ENCODE peak calls at places on chromosomes 12 and 14, in four cellular contexts. S, G, M and E are unnamed samples.

GRCh38 chr14:93970589-93970966 is 5.8 kb downstream of the ASB2 start:
- DNase-seq in S (no peak), G (peak; percentile 13), M (no peak), E (peak; percentile 46)

GRCh38 chr12:34223640-34224039 is 201.3 kb downstream of the ALG10 start:
- DNase-seq in S (no peak), G (no peak), M (no peak), E (no peak)

GRCh38 chr12:115204957-115205754 is 521.2 kb upstream of the TBX3 start:
- DNase-seq in S (no peak), G (peak; percentile 69), M (no peak), E (peak; percentile 45)

GRCh38 chr12:120742207-120742536 is 16.5 kb downstream of the ACADS start:
- DNase-seq in S (no peak), G (no peak), M (no peak), E (no peak)

GRCh38 chr12:117727301-117727700 is 241.5 kb downstream of the KSR2 start:
- DNase-seq in S (no peak), G (no peak), M (no peak), E (no peak)

GRCh38 chr14:99041141-99041819 is 230.7 kb downstream of the BCL11B start:
- DNase-seq in S (no peak), G (no peak), M (no peak), E (no peak)

GRCh38 chr12:131711551-131712205 is 788 bp downstream of the SFSWAP start:
- DNase-seq in S (no peak), G (no peak), M (no peak), E (peak; percentile 17)

GRCh38 chr12:57887631-57888406 is 41.3 kb upstream of the CTDSP2 start:
- DNase-seq in S (peak; percentile 19), G (peak; percentile 50), M (no peak), E (peak; percentile 53)

GRCh38 chr14:65356327-65356836 is 56.1 kb upstream of the FUT8 start:
- DNase-seq in S (no peak), G (peak; percentile 93), M (no peak), E (peak; percentile 98)

GRCh38 chr12:123113038-123113437 is 37.9 kb downstream of the PITPNM2 start:
- DNase-seq in S (no peak), G (no peak), M (no peak), E (no peak)

GRCh38 chr14:38042356-38042755 is 165.3 kb upstream of the SSTR1 start:
- DNase-seq in S (no peak), G (peak; percentile 41), M (no peak), E (peak; percentile 1)

GRCh38 chr14:27995688-27996087 is 770.9 kb upstream of the FOXG1 start:
- DNase-seq in S (no peak), G (no peak), M (no peak), E (peak; percentile 14)

GRCh38 chr12:13193403-13194100 is 3.0 kb upstream of the EMP1 start:
- DNase-seq in S (no peak), G (no peak), M (no peak), E (no peak)

GRCh38 chr12:11834104-11834812 is 184.8 kb downstream of the ETV6 start:
- DNase-seq in S (no peak), G (peak; percentile 52), M (no peak), E (peak; percentile 39)

GRCh38 chr12:105552056-105552455 is 221.6 kb downstream of the C12orf75 start:
- DNase-seq in S (no peak), G (no peak), M (no peak), E (no peak)
- TF ChIP-seq CTCF in S (no peak), G (no peak), M (no peak), E (no peak)

GRCh38 chr14:87002831-87003230 is 990.2 kb downstream of the GALC start:
- DNase-seq in S (no peak), G (no peak), M (no peak), E (no peak)
- TF ChIP-seq CTCF in S (no peak), G (no peak), M (no peak), E (no peak)

GRCh38 chr12:59650594-59651229 is 54.9 kb downstream of the SLC16A7 start:
- DNase-seq in S (no peak), G (peak; percentile 37), M (no peak), E (no peak)
- TF ChIP-seq CTCF in S (no peak), G (peak; percentile 3), M (no peak), E (no peak)

GRCh38 chr14:75307700-75308379 is 29.2 kb downstream of the FOS start:
- DNase-seq in S (peak; percentile 94), G (peak; percentile 87), M (no peak), E (peak; percentile 84)

GRCh38 chr14:75310295-75311059 is 31.8 kb downstream of the FOS start:
- DNase-seq in S (peak; percentile 78), G (peak; percentile 94), M (no peak), E (peak; percentile 45)

GRCh38 chr14:75301666-75302325 is 23.2 kb downstream of the FOS start:
- DNase-seq in S (no peak), G (peak; percentile 72), M (no peak), E (no peak)

GRCh38 chr14:75303415-75303814 is 24.8 kb downstream of the FOS start:
- DNase-seq in S (peak; percentile 49), G (peak; percentile 84), M (no peak), E (peak; percentile 76)

DNA sequence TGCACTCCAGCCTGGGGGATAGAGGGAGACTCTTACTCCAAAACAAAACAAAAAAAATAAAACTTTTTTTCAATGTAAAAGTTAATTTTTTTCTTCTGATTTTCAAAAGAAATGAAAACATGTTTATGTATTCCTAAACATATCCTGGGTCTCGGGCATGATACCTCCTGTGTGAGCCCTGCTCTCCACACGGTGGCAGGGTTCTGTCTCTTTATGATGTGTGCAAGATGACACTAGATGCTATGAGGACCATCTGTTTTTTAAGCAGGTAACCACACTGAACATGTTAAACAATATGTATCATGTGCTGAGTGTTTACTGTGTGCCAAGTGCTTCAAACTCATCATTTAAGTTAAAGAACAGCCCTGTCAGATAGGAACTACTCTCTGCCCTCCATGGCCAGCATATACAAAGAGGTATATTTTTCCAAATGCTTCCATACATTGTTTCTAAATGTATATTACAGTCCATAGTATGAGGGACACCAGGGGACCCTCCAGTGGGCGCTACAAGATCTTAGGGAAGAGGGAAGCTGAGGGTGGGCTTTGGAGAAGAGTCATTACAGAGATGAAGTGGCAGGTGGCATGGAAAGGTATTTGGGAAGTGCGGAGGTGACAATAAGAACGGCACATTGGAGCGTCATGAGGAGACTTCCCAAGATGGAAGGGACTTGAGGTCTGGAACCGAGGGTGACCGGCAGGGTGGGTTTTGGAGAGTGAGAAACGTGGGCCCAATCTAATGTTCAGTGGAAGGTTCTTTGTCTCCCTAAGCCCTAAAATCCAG is 28.5 kb downstream of the FOS start:
- DNase-seq in S (no peak), G (peak; percentile 37), M (no peak), E (peak; percentile 52)
- TF ChIP-seq CTCF in S (no peak), G (peak; percentile 28), M (peak; percentile 49), E (peak; percentile 64)

GRCh38 chr14:45201908-45202307 is 51.1 kb downstream of the MIS18BP1 start:
- DNase-seq in S (peak; percentile 33), G (peak; percentile 44), M (no peak), E (peak; percentile 28)
- TF ChIP-seq CTCF in S (no peak), G (peak; percentile 34), M (peak; percentile 31), E (peak; percentile 48)

DNA sequence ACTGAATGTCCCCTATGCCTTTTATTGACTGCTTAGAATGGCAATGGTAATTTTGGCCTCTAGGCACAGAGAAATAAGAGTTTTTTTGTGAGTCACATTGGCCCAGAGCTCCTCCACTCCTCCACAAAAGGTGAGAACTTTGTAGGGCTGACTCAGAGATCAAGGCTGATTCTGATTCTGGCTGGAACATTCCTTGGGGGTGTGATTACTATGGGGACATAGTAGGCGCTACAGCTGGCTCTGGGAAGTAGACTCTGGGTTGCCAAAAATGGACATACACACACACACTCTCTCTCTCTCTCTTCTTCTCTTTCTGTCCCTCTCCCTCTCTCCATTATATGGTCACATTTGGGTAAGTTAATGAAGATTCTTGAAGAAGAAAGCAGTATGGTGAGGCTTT is 174.6 kb upstream of the DDHD1 start:
- DNase-seq in S (no peak), G (peak; percentile 92), M (no peak), E (peak; percentile 88)
- TF ChIP-seq CTCF in S (no peak), G (peak; percentile 14), M (no peak), E (no peak)

DNA sequence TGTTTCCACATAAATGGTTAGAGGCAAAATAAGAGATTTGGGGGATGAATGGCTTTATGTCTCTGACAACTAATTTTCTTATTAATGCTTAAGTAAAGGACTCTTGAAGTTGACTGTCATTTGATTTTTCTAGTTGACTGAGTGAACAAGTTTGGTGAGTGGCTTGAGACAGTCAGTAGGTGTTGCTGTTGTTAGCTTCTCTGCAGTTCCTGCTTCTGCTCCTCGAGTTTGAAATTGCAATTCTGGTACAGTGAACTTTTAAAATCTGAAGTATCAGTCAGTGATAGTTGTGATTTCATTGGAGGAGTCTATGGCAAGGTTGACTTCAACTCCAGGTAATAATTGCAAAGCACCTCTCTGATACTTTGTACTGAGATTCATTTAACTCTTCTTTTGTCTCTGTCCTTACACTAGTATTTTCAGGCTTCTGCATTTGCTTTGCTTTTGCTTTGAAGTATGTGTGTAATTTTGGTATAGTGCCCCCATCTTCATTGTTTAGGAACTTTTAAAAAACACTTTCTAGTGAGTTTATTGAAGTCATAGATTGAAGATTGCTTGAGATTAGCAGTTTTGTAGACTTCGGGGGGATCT is 415.5 kb downstream of the PCNX1 start:
- DNase-seq in S (no peak), G (peak; percentile 81), M (peak; percentile 35), E (peak; percentile 68)
- TF ChIP-seq CTCF in S (no peak), G (peak; percentile 61), M (peak; percentile 57), E (peak; percentile 76)

GRCh38 chr14:42112108-42112507 is 505.4 kb downstream of the LRFN5 start:
- DNase-seq in S (no peak), G (peak; percentile 27), M (no peak), E (peak; percentile 67)

GRCh38 chr14:42113358-42114070 is 506.8 kb downstream of the LRFN5 start:
- DNase-seq in S (no peak), G (no peak), M (no peak), E (no peak)

GRCh38 chr14:42111355-42111754 is 504.7 kb downstream of the LRFN5 start:
- DNase-seq in S (no peak), G (no peak), M (no peak), E (peak; percentile 70)

DNA sequence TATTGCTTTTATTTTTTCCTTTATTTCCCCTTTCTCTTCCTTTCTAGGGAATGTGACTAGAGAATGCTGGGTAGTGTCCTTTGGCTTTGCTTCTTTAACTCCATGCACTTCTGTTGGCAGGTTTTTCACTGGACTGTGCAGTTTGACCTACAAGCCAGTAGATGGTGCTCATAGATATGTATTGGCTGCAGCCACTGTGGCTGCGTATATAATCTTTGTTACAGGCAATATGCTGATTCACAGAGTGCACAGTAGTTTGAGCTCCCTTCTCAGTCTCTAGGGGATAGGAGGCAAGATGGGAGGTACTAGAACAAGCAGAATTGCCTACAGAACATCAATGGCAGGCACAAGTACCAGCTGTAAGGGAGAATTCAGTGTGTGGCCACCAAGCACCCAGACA is 503.5 kb downstream of the LRFN5 start:
- DNase-seq in S (no peak), G (peak; percentile 76), M (no peak), E (peak; percentile 69)
- TF ChIP-seq CTCF in S (peak; percentile 41), G (peak; percentile 70), M (peak; percentile 46), E (peak; percentile 66)